ENCODE peak calls at places on chromosomes 12 and 14, in six cellular contexts. V, G, L, K, Z and X are unnamed samples.

GRCh38 chr14:22423958-22424357 is 165.1 kb downstream of the DAD1 start:
- DNase-seq in K (no peak), G (no peak), Z (no peak), V (no peak), L (no peak), X (no peak)

GRCh38 chr12:32032205-32032810 is 73.1 kb downstream of the RESF1 start:
- DNase-seq in V (no peak), L (peak), K (no peak), G (peak), Z (peak), X (no peak)

GRCh38 chr12:21336656-21337055 is 1.9 kb upstream of the SLCO1A2 start:
- DNase-seq in G (no peak), K (no peak), L (no peak), Z (no peak), V (no peak), X (no peak)

GRCh38 chr14:104604461-104605449 is at the start of gene TMEM179:
- DNase-seq in V (peak), Z (peak), L (peak), K (peak), G (peak), X (no peak)

GRCh38 chr14:104337381-104337780 is 199.0 kb downstream of the KIF26A start:
- DNase-seq in L (no peak), V (no peak), G (no peak), K (peak), Z (no peak), X (no peak)

GRCh38 chr12:60494249-60494648 is 898.4 kb downstream of the SLC16A7 start:
- DNase-seq in L (peak), V (no peak), G (peak), Z (peak), K (no peak), X (peak)

GRCh38 chr14:96253140-96253539 is 2.9 kb upstream of the BDKRB1 start:
- DNase-seq in K (peak), V (no peak), L (peak), Z (peak), G (peak), X (no peak)

GRCh38 chr14:38469156-38469555 is 213.3 kb upstream of the CLEC14A start:
- DNase-seq in V (no peak), G (no peak), L (no peak), K (no peak), Z (peak), X (no peak)

GRCh38 chr14:25516838-25517237 is 466.9 kb upstream of the STXBP6 start:
- DNase-seq in G (peak), K (no peak), V (no peak), L (no peak), Z (no peak), X (peak)

GRCh38 chr12:76643438-76643837 is 83.9 kb upstream of the OSBPL8 start:
- DNase-seq in L (peak), G (no peak), K (peak), V (no peak), Z (peak), X (no peak)

GRCh38 chr14:32507029-32507984 is 178.2 kb downstream of the AKAP6 start:
- DNase-seq in V (no peak), K (peak), L (peak), G (peak), Z (peak), X (no peak)

GRCh38 chr14:100755649-100756048 is 29.0 kb downstream of the DLK1 start:
- DNase-seq in G (no peak), Z (peak), L (peak), V (no peak), K (no peak), X (no peak)

GRCh38 chr12:54259194-54260011 is 20.5 kb downstream of the CBX5 start:
- DNase-seq in V (peak), L (peak), G (peak), K (peak), Z (peak), X (peak)

GRCh38 chr12:92192361-92192760 is 46.7 kb upstream of the BTG1 start:
- DNase-seq in V (no peak), L (no peak), K (no peak), Z (no peak), G (no peak), X (no peak)

GRCh38 chr12:25583545-25583944 is 30.5 kb upstream of the LMNTD1 start:
- DNase-seq in Z (peak), G (peak), K (no peak), L (peak), V (no peak), X (peak)

GRCh38 chr12:2179953-2180736 is 127.4 kb downstream of the CACNA1C start:
- DNase-seq in K (peak), Z (peak), V (no peak), G (no peak), L (peak), X (no peak)

GRCh38 chr14:32129124-32129523 is 52.0 kb downstream of the ARHGAP5 start:
- DNase-seq in G (no peak), L (peak), K (peak), V (no peak), Z (peak), X (no peak)

GRCh38 chr14:104591506-104592291 is 12.1 kb downstream of the C14orf180 start:
- DNase-seq in K (peak), Z (no peak), G (no peak), V (no peak), L (no peak), X (no peak)

GRCh38 chr12:40616383-40616900 is 75.8 kb upstream of the CNTN1 start:
- DNase-seq in L (no peak), Z (no peak), K (no peak), G (no peak), V (no peak), X (no peak)

GRCh38 chr14:100825691-100826331 is at the start of gene MEG3:
- DNase-seq in L (peak), Z (peak), K (peak), V (no peak), G (no peak), X (no peak)

GRCh38 chr14:103319422-103319821 is 14.6 kb upstream of the EIF5 start:
- DNase-seq in K (no peak), Z (no peak), V (no peak), G (no peak), L (no peak), X (no peak)

GRCh38 chr14:69504775-69505174 is 20.2 kb downstream of the PLEKHD1 start:
- DNase-seq in V (no peak), L (no peak), G (no peak), Z (no peak), K (no peak), X (no peak)

GRCh38 chr12:65742481-65742971 is 81.8 kb upstream of the HMGA2 start:
- DNase-seq in L (peak), Z (peak), K (peak), G (peak), V (peak), X (no peak)

GRCh38 chr12:125610971-125611370 is 545.7 kb downstream of the AACS start:
- DNase-seq in L (no peak), V (no peak), K (no peak), Z (no peak), G (no peak), X (no peak)

GRCh38 chr12:94875525-94875924 is 128.0 kb downstream of the NDUFA12 start:
- DNase-seq in V (no peak), L (no peak), Z (no peak), G (peak), K (no peak), X (peak)

GRCh38 chr12:47094804-47095203 is 15.0 kb upstream of the AMIGO2 start:
- DNase-seq in Z (no peak), L (peak), G (no peak), K (no peak), V (no peak), X (no peak)
- H3K4me2 ChIP-seq in Z (peak), L (no peak), G (no peak), K (peak), V (no peak), X (no peak)

GRCh38 chr12:11793896-11794295 is 144.4 kb downstream of the ETV6 start:
- DNase-seq in G (no peak), Z (peak), L (peak), K (no peak), V (no peak), X (no peak)
- H3K4me2 ChIP-seq in G (no peak), Z (peak), L (no peak), K (peak), V (peak), X (no peak)

GRCh38 chr12:131800594-131801135 is 27.5 kb upstream of the MMP17 start:
- DNase-seq in V (no peak), G (no peak), K (peak), L (no peak), Z (no peak), X (no peak)

GRCh38 chr12:131799828-131800593 is 28.2 kb upstream of the MMP17 start:
- DNase-seq in K (peak), G (no peak), V (no peak), L (no peak), Z (no peak), X (no peak)

GRCh38 chr12:131801254-131801866 is 26.8 kb upstream of the MMP17 start:
- DNase-seq in V (no peak), G (no peak), L (no peak), Z (no peak), K (peak), X (no peak)

GRCh38 chr12:131806654-131807053 is 21.5 kb upstream of the MMP17 start:
- DNase-seq in V (no peak), G (no peak), K (peak), L (no peak), Z (no peak), X (no peak)

DNA sequence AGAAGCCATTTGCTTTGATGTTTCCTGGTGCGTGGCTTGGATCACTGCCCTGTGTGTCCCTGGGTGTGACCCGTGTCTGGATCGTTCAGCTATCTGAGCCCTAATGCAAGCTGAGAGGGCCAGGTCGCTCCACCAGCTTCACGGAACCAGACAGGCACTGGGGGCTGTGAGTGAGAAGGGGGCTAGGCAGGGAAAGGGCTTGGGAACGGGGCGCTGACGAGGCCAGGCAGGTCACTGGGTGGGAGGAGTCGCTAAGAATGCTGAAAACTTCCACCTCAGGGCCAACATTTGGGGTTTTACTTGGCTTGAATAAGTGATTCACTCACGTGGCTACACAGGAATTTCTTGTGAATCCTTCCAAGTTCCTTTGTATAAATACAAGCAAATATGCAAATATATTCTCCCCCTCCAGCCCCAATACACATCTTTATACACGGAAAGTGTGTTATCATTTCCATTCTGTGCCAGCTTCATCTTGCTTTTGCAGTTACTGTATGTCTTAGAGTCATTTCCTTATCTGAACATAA is 24.1 kb upstream of the MMP17 start:
- DNase-seq in K (peak), G (no peak), Z (peak), L (peak), V (no peak), X (no peak)
- H3K4me2 ChIP-seq in K (peak), G (no peak), Z (peak), L (peak), V (no peak), X (no peak)

DNA sequence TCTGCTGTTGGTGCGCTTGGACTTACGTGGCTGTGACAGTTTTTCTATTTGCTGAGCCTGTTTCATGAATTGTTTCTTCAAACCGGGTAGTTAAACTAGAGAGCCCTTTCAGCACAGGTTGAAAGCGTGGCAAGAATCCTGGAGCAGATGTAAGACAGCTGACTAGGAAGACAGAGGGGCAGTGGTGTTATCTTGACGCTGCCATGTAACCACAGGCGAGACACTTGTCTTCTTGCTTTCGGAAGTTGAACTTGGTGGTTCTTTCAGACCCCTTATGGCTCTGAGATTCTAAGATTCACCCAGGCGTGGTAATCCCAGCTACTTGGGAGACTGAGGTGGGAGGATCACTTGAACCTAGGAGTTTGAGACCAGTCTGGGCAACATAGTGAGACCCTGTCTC is 4.3 kb downstream of the EMP1 start:
- DNase-seq in Z (no peak), V (no peak), K (no peak), L (no peak), G (no peak), X (no peak)
- H3K4me2 ChIP-seq in Z (no peak), V (no peak), K (peak), L (peak), G (no peak), X (no peak)

DNA sequence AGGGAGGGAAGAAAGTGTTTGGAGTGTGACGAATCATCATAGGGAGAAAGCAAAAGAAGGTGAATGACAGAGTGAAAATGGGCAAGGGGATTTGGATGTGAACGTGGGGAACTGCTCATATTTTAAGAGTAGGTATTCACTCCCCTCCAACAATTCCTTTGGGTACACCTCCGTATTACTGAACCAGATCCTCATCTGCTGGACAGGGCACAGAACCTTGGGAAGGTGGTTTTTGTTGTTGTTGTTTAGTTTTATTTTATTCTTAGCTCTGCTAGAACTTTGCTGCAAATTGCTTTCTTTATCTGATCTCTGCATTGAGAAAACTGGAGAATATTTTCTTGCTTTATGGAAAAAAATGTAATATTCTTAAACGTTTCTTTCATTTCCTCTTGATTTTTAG is 7.1 kb downstream of the SCN8A start:
- DNase-seq in V (no peak), Z (no peak), L (no peak), G (no peak), K (no peak), X (no peak)
- H3K4me2 ChIP-seq in V (no peak), Z (no peak), L (no peak), G (no peak), K (no peak), X (no peak)

GRCh38 chr14:41873379-41874034 is 266.8 kb downstream of the LRFN5 start:
- DNase-seq in G (peak), L (peak), Z (peak), K (no peak), V (no peak), X (peak)

GRCh38 chr14:41875113-41875512 is 268.4 kb downstream of the LRFN5 start:
- DNase-seq in G (peak), V (no peak), Z (no peak), L (no peak), K (no peak), X (no peak)

GRCh38 chr14:41868396-41868795 is 261.7 kb downstream of the LRFN5 start:
- DNase-seq in V (no peak), L (peak), G (peak), Z (peak), K (no peak), X (no peak)

GRCh38 chr14:41872906-41873305 is 266.2 kb downstream of the LRFN5 start:
- DNase-seq in L (peak), G (no peak), K (no peak), V (no peak), Z (peak), X (no peak)
- H3K4me2 ChIP-seq in L (no peak), G (no peak), K (no peak), V (no peak), Z (no peak), X (no peak)